ENCODE peak calls at places on chromosomes 13 and 19, in five cellular contexts. O is thoracic aorta, D is IMR-90, C is neural progenitor cell, Z is gastrocnemius medialis. R is an unnamed sample. For H3K4me1 and H3K9me3, the result is how much of the 10 kb centered on the place peaks cover.

GRCh38 chr13:91359071-91359470 is 11.6 kb downstream of the MIR17HG start:
- DNase-seq in O (no peak), D (no peak), C (no peak), Z (no peak), R (no peak)

GRCh38 chr19:36605839-36606478 is 846 bp downstream of the ZNF382 start:
- DNase-seq in O (no peak), D (no peak), C (no peak), Z (no peak), R (no peak)

GRCh38 chr13:111541752-111542529 is 221.5 kb downstream of the TEX29 start:
- DNase-seq in O (no peak), D (no peak), C (no peak), Z (no peak), R (no peak)

GRCh38 chr13:113926301-113926761 is 47.5 kb downstream of the C13orf46 start:
- DNase-seq in O (no peak), D (peak), C (no peak), Z (peak), R (no peak)

GRCh38 chr13:22848539-22849052 is 332.2 kb upstream of the SGCG start:
- DNase-seq in O (no peak), D (no peak), C (peak), Z (no peak), R (no peak)

GRCh38 chr13:80263745-80264513 is 77.0 kb downstream of the SPRY2 start:
- DNase-seq in O (no peak), D (no peak), C (no peak), Z (no peak), R (no peak)

GRCh38 chr13:87884874-87885273 is 213.7 kb downstream of the SLITRK5 start:
- DNase-seq in O (no peak), D (peak), C (peak), Z (no peak), R (no peak)

GRCh38 chr19:46134527-46134926 is 10.0 kb upstream of the IGFL3 start:
- DNase-seq in O (no peak), D (peak), C (no peak), Z (no peak), R (no peak)

GRCh38 chr19:18832331-18833140 is 777 bp downstream of the UPF1 start:
- DNase-seq in O (no peak), D (no peak), C (peak), Z (peak), R (no peak)

GRCh38 chr13:37534181-37534580 is 64.4 kb downstream of the POSTN start:
- DNase-seq in O (no peak), D (peak), C (no peak), Z (no peak), R (no peak)

GRCh38 chr19:13013649-13014048 is 18.4 kb downstream of the NFIX start:
- DNase-seq in O (no peak), D (no peak), C (no peak), Z (no peak), R (peak)

GRCh38 chr19:48351341-48351752 is 12.4 kb downstream of the TMEM143 start:
- DNase-seq in O (no peak), D (peak), C (peak), Z (peak), R (peak)

GRCh38 chr19:15454371-15454800 is 4.6 kb upstream of the WIZ start:
- DNase-seq in O (no peak), D (no peak), C (no peak), Z (no peak), R (no peak)

GRCh38 chr13:47279956-47280355 is 383.1 kb upstream of the HTR2A start:
- DNase-seq in O (no peak), D (no peak), C (no peak), Z (no peak), R (no peak)
- H3K4me1 ChIP-seq in O (under half), D (under half), C (under half), Z (under half), R (under half)

DNA sequence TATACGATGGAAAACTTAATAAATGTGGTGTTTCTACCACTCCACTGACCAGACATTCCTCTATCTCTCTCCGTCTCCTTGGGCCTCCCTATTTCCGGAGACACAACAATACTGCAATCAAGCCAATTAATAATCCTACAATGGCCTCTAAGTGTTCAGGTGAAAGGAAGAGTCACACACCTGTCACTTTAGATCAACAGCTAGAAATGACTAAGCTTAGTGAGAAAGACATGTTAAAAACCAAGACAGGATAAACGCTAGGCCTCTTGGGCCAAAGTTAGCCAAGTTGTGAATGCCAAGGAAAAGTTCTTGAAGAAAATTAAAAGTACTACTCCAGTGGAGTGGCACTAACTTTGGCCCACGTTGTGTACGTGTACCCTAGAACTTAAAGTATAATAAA is 22.5 kb downstream of the ZDHHC20 start:
- DNase-seq in O (no peak), D (no peak), C (no peak), Z (no peak), R (no peak)
- H3K9me3 ChIP-seq in O (under half), D (under half), C (under half), Z (under half), R (under half)

DNA sequence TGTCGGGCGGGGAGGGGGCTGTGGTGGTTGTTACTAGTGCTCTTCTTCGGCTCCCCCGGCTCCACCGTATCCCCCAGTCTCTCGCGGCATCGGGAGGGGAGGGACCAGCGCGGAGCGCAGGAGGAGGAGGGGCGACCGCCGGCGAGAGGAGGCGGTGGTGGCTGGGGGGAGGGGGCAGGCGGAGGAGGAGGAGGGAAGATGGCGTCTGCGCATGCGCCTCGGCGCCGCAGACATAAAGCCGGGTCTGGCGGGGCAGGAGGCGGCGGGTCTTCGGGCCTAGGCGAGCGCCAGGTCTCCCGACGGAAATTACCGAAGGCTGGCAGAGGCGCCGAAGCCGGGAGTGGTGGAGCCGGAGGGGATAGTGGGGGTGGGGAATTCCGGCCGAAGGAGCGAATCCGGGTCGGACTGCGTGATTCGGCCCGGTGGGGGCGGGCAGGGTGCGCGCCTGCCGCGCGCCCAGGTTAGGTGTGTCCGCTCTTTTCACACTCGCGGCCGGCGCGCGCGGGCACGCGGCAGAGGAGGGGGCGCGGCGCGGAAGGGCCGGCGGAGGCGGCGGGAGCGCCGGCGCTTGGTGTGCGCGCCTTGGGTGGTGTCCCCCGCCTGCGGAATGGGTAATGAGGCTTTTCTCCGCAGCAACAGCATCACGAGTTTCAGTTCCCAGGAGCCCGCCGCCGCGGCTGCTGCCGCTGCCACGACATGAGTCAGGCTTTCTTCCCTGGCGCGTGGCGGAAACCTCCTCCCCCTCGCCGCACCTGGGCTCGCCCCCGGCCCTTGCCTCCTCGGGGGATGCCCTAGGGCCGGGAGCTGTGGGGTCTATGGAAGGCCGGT is 1.3 kb upstream of the TSC22D1 start:
- DNase-seq in O (peak), D (peak), C (peak), Z (peak), R (peak)
- H3K4me3 ChIP-seq in O (peak), D (peak), C (peak), Z (peak), R (peak)

GRCh38 chr13:73338389-73338788 is 279.6 kb downstream of the KLF5 start:
- DNase-seq in O (no peak), D (no peak), C (no peak), Z (no peak), R (no peak)
- H3K4me1 ChIP-seq in O (under half), D (under half), C (under half), Z (under half), R (under half)

DNA sequence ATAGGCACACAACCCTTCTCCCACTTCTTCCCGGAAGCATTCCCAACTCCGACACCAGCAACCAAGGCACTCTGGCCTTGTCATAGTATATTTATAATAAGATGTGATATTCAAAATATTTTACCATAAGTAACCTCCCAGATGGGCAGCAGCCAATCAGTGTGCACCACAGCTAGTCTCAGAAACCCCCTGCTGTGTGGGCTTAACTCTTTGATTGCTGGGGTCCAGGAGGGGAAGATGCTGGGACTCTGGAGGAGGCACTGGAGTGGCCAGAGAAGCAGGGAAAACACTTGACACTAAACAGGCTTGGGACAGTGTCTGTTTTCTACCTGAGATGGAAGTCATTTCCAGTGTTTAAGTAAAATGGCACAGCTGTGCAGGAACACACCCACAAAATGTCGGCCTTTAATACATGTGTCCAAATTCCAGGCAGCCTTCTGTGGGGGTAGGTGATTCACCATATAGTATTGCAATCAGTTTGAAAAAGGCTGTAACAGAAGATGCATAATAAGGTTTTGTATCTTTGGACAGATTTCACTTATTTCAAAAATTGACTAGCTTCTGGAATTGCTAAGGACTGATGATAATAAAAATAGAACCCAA is 100.7 kb downstream of the MBNL2 start:
- DNase-seq in O (no peak), D (peak), C (no peak), Z (no peak), R (no peak)
- H3K9me3 ChIP-seq in O (under half), D (under half), C (under half), Z (under half), R (under half)

GRCh38 chr19:1467512-1468273 is 11.3 kb downstream of the C19orf25 start:
- DNase-seq in O (no peak), D (no peak), C (peak), Z (no peak), R (no peak)

GRCh38 chr19:1467228-1467511 is 11.8 kb downstream of the C19orf25 start:
- DNase-seq in O (no peak), D (no peak), C (no peak), Z (no peak), R (no peak)

GRCh38 chr19:1465191-1466016 is 13.6 kb downstream of the C19orf25 start:
- DNase-seq in O (no peak), D (peak), C (peak), Z (no peak), R (no peak)

GRCh38 chr19:1466018-1466460 is 13.0 kb downstream of the C19orf25 start:
- DNase-seq in O (no peak), D (no peak), C (no peak), Z (no peak), R (no peak)

GRCh38 chr19:1466461-1467227 is 12.4 kb downstream of the C19orf25 start:
- DNase-seq in O (no peak), D (no peak), C (peak), Z (no peak), R (no peak)
- H3K4me3 ChIP-seq in O (no peak), D (no peak), C (peak), Z (no peak), R (no peak)

GRCh38 chr19:4057913-4058695 is 8.6 kb downstream of the ZBTB7A start:
- DNase-seq in O (peak), D (peak), C (no peak), Z (peak), R (peak)
- H3K4me1 ChIP-seq in O (half or more), D (under half), C (under half), Z (half or more), R (under half)

DNA sequence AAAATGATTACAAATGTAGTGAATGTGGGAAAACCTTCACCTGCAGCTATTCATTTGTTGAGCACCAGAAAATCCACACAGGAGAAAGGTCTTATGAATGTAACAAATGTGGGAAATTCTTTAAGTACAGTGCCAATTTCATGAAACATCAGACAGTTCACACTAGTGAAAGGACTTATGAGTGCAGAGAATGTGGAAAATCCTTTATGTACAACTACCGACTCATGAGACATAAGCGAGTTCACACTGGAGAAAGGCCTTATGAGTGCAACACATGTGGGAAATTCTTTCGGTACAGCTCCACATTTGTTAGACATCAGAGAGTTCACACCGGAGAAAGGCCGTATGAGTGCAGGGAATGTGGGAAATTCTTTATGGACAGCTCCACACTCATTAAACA is 9.2 kb downstream of the ZNF548 start:
- DNase-seq in O (no peak), D (no peak), C (no peak), Z (no peak), R (no peak)
- H3K9me3 ChIP-seq in O (half or more), D (under half), C (under half), Z (under half), R (under half)

GRCh38 chr13:97856001-97856675 is 97.3 kb upstream of the IPO5 start:
- DNase-seq in O (no peak), D (no peak), C (peak), Z (peak), R (no peak)
- H3K4me3 ChIP-seq in O (no peak), D (no peak), C (no peak), Z (no peak), R (no peak)

GRCh38 chr13:46039421-46040036 is 13.0 kb downstream of the ZC3H13 start:
- DNase-seq in O (no peak), D (peak), C (no peak), Z (no peak), R (no peak)

GRCh38 chr13:46043647-46044046 is 8.9 kb downstream of the ZC3H13 start:
- DNase-seq in O (no peak), D (no peak), C (no peak), Z (no peak), R (no peak)

GRCh38 chr13:46045424-46045823 is 7.1 kb downstream of the ZC3H13 start:
- DNase-seq in O (no peak), D (no peak), C (no peak), Z (no peak), R (no peak)

GRCh38 chr13:46041335-46041934 is 11.1 kb downstream of the ZC3H13 start:
- DNase-seq in O (no peak), D (peak), C (no peak), Z (no peak), R (no peak)

GRCh38 chr13:46040763-46041162 is 11.8 kb downstream of the ZC3H13 start:
- DNase-seq in O (no peak), D (no peak), C (no peak), Z (no peak), R (no peak)
- H3K4me1 ChIP-seq in O (under half), D (under half), C (under half), Z (under half), R (under half)

R was measured in SJSA1.